ENCODE peak calls at places on chromosomes 13 and 19, in six cellular contexts. One of them, this sample, is unnamed.

GRCh38 chr19:6694147-6694815 is 24.3 kb upstream of the TNFSF14 start:
- DNase-seq in GF-D8: no peak
- DNase-seq in activated CD8-positive, alpha-beta T cell treated with anti-CD3 and anti-CD28 coated beads for 36 hours: peak
- DNase-seq in left ventricle myocardium superior: no peak
- DNase-seq in RWPE1: no peak
- DNase-seq in uterus: no peak
- DNase-seq in this sample: no peak

GRCh38 chr19:17347361-17347760 is 10.0 kb downstream of the GTPBP3 start:
- DNase-seq in RWPE1: no peak
- DNase-seq in uterus: no peak
- DNase-seq in GF-D8: no peak
- DNase-seq in left ventricle myocardium superior: peak
- DNase-seq in activated CD8-positive, alpha-beta T cell treated with anti-CD3 and anti-CD28 coated beads for 36 hours: no peak
- DNase-seq in this sample: no peak

GRCh38 chr19:56341948-56342347 is 27.3 kb upstream of the ZSCAN5A start:
- DNase-seq in uterus: no peak
- DNase-seq in RWPE1: no peak
- DNase-seq in left ventricle myocardium superior: no peak
- DNase-seq in activated CD8-positive, alpha-beta T cell treated with anti-CD3 and anti-CD28 coated beads for 36 hours: no peak
- DNase-seq in GF-D8: no peak
- DNase-seq in this sample: no peak

GRCh38 chr13:33611016-33611805 is 206.7 kb upstream of the RFC3 start:
- DNase-seq in left ventricle myocardium superior: peak
- DNase-seq in RWPE1: no peak
- DNase-seq in activated CD8-positive, alpha-beta T cell treated with anti-CD3 and anti-CD28 coated beads for 36 hours: no peak
- DNase-seq in uterus: peak
- DNase-seq in GF-D8: no peak
- DNase-seq in this sample: peak

GRCh38 chr13:69999875-70000274 is 107.8 kb upstream of the ATXN8OS start:
- DNase-seq in uterus: no peak
- DNase-seq in GF-D8: no peak
- DNase-seq in left ventricle myocardium superior: no peak
- DNase-seq in activated CD8-positive, alpha-beta T cell treated with anti-CD3 and anti-CD28 coated beads for 36 hours: no peak
- DNase-seq in RWPE1: no peak
- DNase-seq in this sample: no peak

GRCh38 chr19:2751438-2751830 is 11.6 kb upstream of the SLC39A3 start:
- DNase-seq in GF-D8: no peak
- DNase-seq in activated CD8-positive, alpha-beta T cell treated with anti-CD3 and anti-CD28 coated beads for 36 hours: no peak
- DNase-seq in RWPE1: no peak
- DNase-seq in left ventricle myocardium superior: peak
- DNase-seq in uterus: no peak
- DNase-seq in this sample: no peak

GRCh38 chr13:107365466-107366215 is 797.7 kb upstream of the ARGLU1 start:
- DNase-seq in uterus: no peak
- DNase-seq in GF-D8: no peak
- DNase-seq in RWPE1: no peak
- DNase-seq in left ventricle myocardium superior: no peak
- DNase-seq in activated CD8-positive, alpha-beta T cell treated with anti-CD3 and anti-CD28 coated beads for 36 hours: no peak
- DNase-seq in this sample: no peak

GRCh38 chr19:35051796-35052195 is 10.3 kb downstream of the HPN start:
- DNase-seq in left ventricle myocardium superior: no peak
- DNase-seq in GF-D8: no peak
- DNase-seq in uterus: no peak
- DNase-seq in RWPE1: no peak
- DNase-seq in activated CD8-positive, alpha-beta T cell treated with anti-CD3 and anti-CD28 coated beads for 36 hours: no peak
- DNase-seq in this sample: no peak

GRCh38 chr19:17766543-17767131 is 15.4 kb downstream of the FCHO1 start:
- DNase-seq in RWPE1: peak
- DNase-seq in GF-D8: no peak
- DNase-seq in left ventricle myocardium superior: peak
- DNase-seq in activated CD8-positive, alpha-beta T cell treated with anti-CD3 and anti-CD28 coated beads for 36 hours: peak
- DNase-seq in uterus: peak
- DNase-seq in this sample: peak

GRCh38 chr19:12778020-12778904 is 2.9 kb upstream of the HOOK2 start:
- DNase-seq in GF-D8: peak
- DNase-seq in activated CD8-positive, alpha-beta T cell treated with anti-CD3 and anti-CD28 coated beads for 36 hours: peak
- DNase-seq in uterus: peak
- DNase-seq in left ventricle myocardium superior: peak
- DNase-seq in RWPE1: peak
- DNase-seq in this sample: peak

GRCh38 chr19:1619703-1620102 is 14.4 kb upstream of the UQCR11 start:
- DNase-seq in left ventricle myocardium superior: peak
- DNase-seq in GF-D8: no peak
- DNase-seq in activated CD8-positive, alpha-beta T cell treated with anti-CD3 and anti-CD28 coated beads for 36 hours: no peak
- DNase-seq in RWPE1: no peak
- DNase-seq in uterus: no peak
- DNase-seq in this sample: no peak

GRCh38 chr19:41792513-41793413 is 3.6 kb upstream of the CEACAM3 start:
- DNase-seq in GF-D8: peak
- DNase-seq in activated CD8-positive, alpha-beta T cell treated with anti-CD3 and anti-CD28 coated beads for 36 hours: peak
- DNase-seq in uterus: no peak
- DNase-seq in left ventricle myocardium superior: peak
- DNase-seq in RWPE1: no peak
- DNase-seq in this sample: peak

GRCh38 chr19:7544626-7545025 is 9.1 kb downstream of the PNPLA6 start:
- DNase-seq in GF-D8: peak
- DNase-seq in activated CD8-positive, alpha-beta T cell treated with anti-CD3 and anti-CD28 coated beads for 36 hours: peak
- DNase-seq in RWPE1: no peak
- DNase-seq in uterus: no peak
- DNase-seq in left ventricle myocardium superior: no peak
- DNase-seq in this sample: no peak

GRCh38 chr13:40626566-40626965 is 39.9 kb downstream of the FOXO1 start:
- DNase-seq in GF-D8: no peak
- DNase-seq in activated CD8-positive, alpha-beta T cell treated with anti-CD3 and anti-CD28 coated beads for 36 hours: no peak
- DNase-seq in RWPE1: no peak
- DNase-seq in left ventricle myocardium superior: no peak
- DNase-seq in uterus: no peak
- DNase-seq in this sample: no peak

GRCh38 chr19:56671613-56671994 is at the start of gene ZNF835:
- DNase-seq in RWPE1: no peak
- DNase-seq in left ventricle myocardium superior: peak
- DNase-seq in uterus: peak
- DNase-seq in GF-D8: peak
- DNase-seq in activated CD8-positive, alpha-beta T cell treated with anti-CD3 and anti-CD28 coated beads for 36 hours: peak
- DNase-seq in this sample: peak

GRCh38 chr13:30730526-30730925 is 4.8 kb upstream of the ALOX5AP start:
- DNase-seq in GF-D8: no peak
- DNase-seq in RWPE1: no peak
- DNase-seq in activated CD8-positive, alpha-beta T cell treated with anti-CD3 and anti-CD28 coated beads for 36 hours: no peak
- DNase-seq in left ventricle myocardium superior: no peak
- DNase-seq in uterus: no peak
- DNase-seq in this sample: no peak

GRCh38 chr13:81957121-81957520 is 1616.2 kb upstream of the SPRY2 start:
- DNase-seq in activated CD8-positive, alpha-beta T cell treated with anti-CD3 and anti-CD28 coated beads for 36 hours: no peak
- DNase-seq in left ventricle myocardium superior: no peak
- DNase-seq in GF-D8: no peak
- DNase-seq in RWPE1: no peak
- DNase-seq in uterus: no peak
- DNase-seq in this sample: no peak

GRCh38 chr13:41707192-41707858 is 250.0 kb downstream of the RGCC start:
- DNase-seq in activated CD8-positive, alpha-beta T cell treated with anti-CD3 and anti-CD28 coated beads for 36 hours: no peak
- DNase-seq in left ventricle myocardium superior: no peak
- DNase-seq in GF-D8: no peak
- DNase-seq in RWPE1: no peak
- DNase-seq in uterus: no peak
- DNase-seq in this sample: no peak

GRCh38 chr13:105798541-105798940 is 736.9 kb downstream of the EFNB2 start:
- DNase-seq in RWPE1: no peak
- DNase-seq in left ventricle myocardium superior: no peak
- DNase-seq in activated CD8-positive, alpha-beta T cell treated with anti-CD3 and anti-CD28 coated beads for 36 hours: no peak
- DNase-seq in uterus: no peak
- DNase-seq in GF-D8: no peak
- DNase-seq in this sample: no peak

GRCh38 chr19:55597493-55597892 is 1.8 kb downstream of the FIZ1 start:
- DNase-seq in activated CD8-positive, alpha-beta T cell treated with anti-CD3 and anti-CD28 coated beads for 36 hours: no peak
- DNase-seq in RWPE1: no peak
- DNase-seq in left ventricle myocardium superior: peak
- DNase-seq in GF-D8: no peak
- DNase-seq in uterus: peak
- DNase-seq in this sample: no peak

GRCh38 chr19:48393559-48394330 is at the start of gene GRIN2D:
- DNase-seq in uterus: no peak
- DNase-seq in RWPE1: no peak
- DNase-seq in left ventricle myocardium superior: peak
- DNase-seq in activated CD8-positive, alpha-beta T cell treated with anti-CD3 and anti-CD28 coated beads for 36 hours: peak
- DNase-seq in GF-D8: no peak
- DNase-seq in this sample: peak

GRCh38 chr19:29499921-29500590 is 25.7 kb upstream of the VSTM2B start:
- DNase-seq in GF-D8: no peak
- DNase-seq in left ventricle myocardium superior: no peak
- DNase-seq in RWPE1: no peak
- DNase-seq in uterus: no peak
- DNase-seq in activated CD8-positive, alpha-beta T cell treated with anti-CD3 and anti-CD28 coated beads for 36 hours: no peak
- DNase-seq in this sample: no peak

GRCh38 chr13:101307181-101307701 is 109.1 kb downstream of the NALCN start:
- DNase-seq in RWPE1: no peak
- DNase-seq in activated CD8-positive, alpha-beta T cell treated with anti-CD3 and anti-CD28 coated beads for 36 hours: no peak
- DNase-seq in GF-D8: no peak
- DNase-seq in left ventricle myocardium superior: no peak
- DNase-seq in uterus: no peak
- DNase-seq in this sample: no peak

GRCh38 chr13:30565658-30566057 is 52.1 kb upstream of the USPL1 start:
- DNase-seq in RWPE1: no peak
- DNase-seq in uterus: no peak
- DNase-seq in GF-D8: peak
- DNase-seq in left ventricle myocardium superior: no peak
- DNase-seq in activated CD8-positive, alpha-beta T cell treated with anti-CD3 and anti-CD28 coated beads for 36 hours: peak
- DNase-seq in this sample: no peak

GRCh38 chr13:40682449-40683240 is 16.2 kb upstream of the FOXO1 start:
- DNase-seq in uterus: no peak
- DNase-seq in GF-D8: no peak
- DNase-seq in left ventricle myocardium superior: no peak
- DNase-seq in activated CD8-positive, alpha-beta T cell treated with anti-CD3 and anti-CD28 coated beads for 36 hours: no peak
- DNase-seq in RWPE1: no peak
- DNase-seq in this sample: no peak

This sample was measured in Right ventricle myocardium superior.